ENCODE peak calls at places on chromosomes 1 and 21, in nine cellular contexts. U is GM03348; R is glomerular endothelial cell; I is skeletal muscle cell; P is stimulated activated CD8-positive, alpha-beta memory T cell treated with anti-CD3 and anti-CD28 coated beads, Interleukin-15, amount 100 ng/mL, for 24 hours; J is H7; G is foreskin fibroblast; S is mesothelial cell of epicardium; F is Caki2. V is an unnamed sample.

GRCh38 chr1:69475021-69475420 is 92.7 kb upstream of the LRRC7 start:
- DNase-seq in S (no peak), J (no peak), R (no peak), U (no peak), F (no peak), P (no peak), I (no peak), G (no peak), V (no peak)

GRCh38 chr1:228373004-228373680 is 33.5 kb downstream of the TRIM11 start:
- DNase-seq in G (no peak), R (no peak), S (no peak), U (no peak), I (no peak), F (no peak), P (no peak), J (no peak), V (no peak)

GRCh38 chr21:43696214-43696613 is 22.7 kb upstream of the PDXK start:
- DNase-seq in R (no peak), G (no peak), J (no peak), U (no peak), S (no peak), I (no peak), F (no peak), P (no peak), V (no peak)

GRCh38 chr1:36248250-36248894 is 24.1 kb downstream of the THRAP3 start:
- DNase-seq in F (peak), U (peak), R (no peak), S (no peak), I (peak), J (no peak), G (peak), P (no peak), V (no peak)

GRCh38 chr1:1169429-1170214 is 4.1 kb upstream of the TTLL10 start:
- DNase-seq in J (peak), P (no peak), U (no peak), I (no peak), G (no peak), F (no peak), R (no peak), S (peak), V (no peak)

GRCh38 chr1:243549108-243549507 is 293.3 kb downstream of the SDCCAG8 start:
- DNase-seq in R (no peak), P (no peak), G (peak), F (peak), U (peak), J (no peak), I (peak), S (no peak), V (no peak)

GRCh38 chr1:183776731-183777130 is 28.2 kb upstream of the RGL1 start:
- DNase-seq in F (no peak), I (no peak), R (no peak), J (no peak), S (no peak), P (no peak), G (peak), U (peak), V (no peak)

GRCh38 chr1:155245163-155245524 is 10.1 kb downstream of the ENTREP3 start:
- DNase-seq in S (no peak), P (no peak), I (no peak), U (no peak), F (no peak), R (no peak), J (no peak), G (no peak), V (no peak)

GRCh38 chr1:40267767-40268187 is 9.7 kb downstream of the ZMPSTE24 start:
- DNase-seq in G (peak), F (peak), I (peak), U (peak), P (no peak), S (no peak), R (no peak), J (no peak), V (no peak)

V was measured in HAP-1.